ENCODE peak calls at places on chromosomes 1 and 21, in four cellular contexts. X is OCI-LY7, J is PC-9, Z is A549. B is an unnamed sample.

GRCh38 chr1:2210084-2210653 is 15.6 kb upstream of the FAAP20 start:
- DNase-seq in X (no peak), J (no peak), Z (no peak), B (no peak)

GRCh38 chr1:152227310-152227928 is 3.4 kb upstream of the HRNR start:
- DNase-seq in J (no peak), Z (no peak), X (no peak), B (peak)

GRCh38 chr1:248696775-248697174 is 5.8 kb downstream of the OR14I1 start:
- DNase-seq in Z (no peak), J (no peak), X (no peak), B (no peak)

GRCh38 chr1:46724991-46725735 is 6.2 kb upstream of the EFCAB14 start:
- DNase-seq in J (peak), X (peak), Z (peak), B (peak)

GRCh38 chr1:166122873-166123466 is 43.8 kb downstream of the FAM78B start:
- DNase-seq in J (no peak), Z (no peak), X (no peak), B (no peak)

GRCh38 chr1:190747643-190748186 is 270.1 kb upstream of the BRINP3 start:
- DNase-seq in Z (no peak), J (no peak), X (no peak), B (peak)

GRCh38 chr1:14345925-14346550 is 252.4 kb upstream of the KAZN start:
- DNase-seq in X (no peak), Z (no peak), J (no peak), B (no peak)

GRCh38 chr1:228488107-228488817 is 1.1 kb downstream of the RNF187 start:
- DNase-seq in Z (peak), J (no peak), X (peak), B (no peak)

GRCh38 chr1:156749429-156750118 is 1.9 kb downstream of the HDGF start:
- DNase-seq in J (peak), Z (no peak), X (no peak), B (no peak)

GRCh38 chr1:25880518-25880917 is 5.0 kb upstream of the PAQR7 start:
- DNase-seq in Z (no peak), X (no peak), J (no peak), B (no peak)

GRCh38 chr21:34080693-34081092 is 7.3 kb downstream of the MRPS6 start:
- DNase-seq in J (no peak), X (no peak), Z (no peak), B (no peak)

GRCh38 chr1:55209247-55209646 is 5.9 kb downstream of the USP24 start:
- DNase-seq in X (peak), Z (no peak), J (no peak), B (no peak)

GRCh38 chr21:37939251-37939650 is 23.0 kb upstream of the KCNJ6 start:
- DNase-seq in J (no peak), X (no peak), Z (no peak), B (no peak)

GRCh38 chr1:161706116-161706482 is 930 bp upstream of the FCRLA start:
- DNase-seq in X (no peak), Z (no peak), J (no peak), B (no peak)

GRCh38 chr1:53306168-53306567 is 21.7 kb downstream of the LRP8 start:
- DNase-seq in X (no peak), J (no peak), Z (no peak), B (no peak)

GRCh38 chr1:16922466-16922865 is 735 bp downstream of the CROCC start:
- DNase-seq in Z (no peak), J (no peak), X (no peak), B (no peak)

GRCh38 chr1:202807367-202807925 is 775 bp downstream of the KDM5B start:
- DNase-seq in X (no peak), J (peak), Z (peak), B (no peak)

GRCh38 chr21:25331286-25331685 is 276.0 kb downstream of the MRPL39 start:
- DNase-seq in J (no peak), Z (no peak), X (no peak), B (peak)

GRCh38 chr1:207298186-207298585 is 23.3 kb upstream of the CD55 start:
- DNase-seq in J (no peak), X (no peak), Z (no peak), B (no peak)

GRCh38 chr1:30976143-30976542 is 67.6 kb upstream of the SDC3 start:
- DNase-seq in Z (no peak), X (peak), J (no peak), B (peak)
- H3K4me3 ChIP-seq in Z (no peak), X (no peak), J (no peak), B (no peak)

GRCh38 chr1:20654104-20654690 is 7.0 kb downstream of the DDOST start:
- DNase-seq in J (no peak), X (no peak), Z (no peak), B (peak)
- TF ChIP-seq CTCF in J (no peak), X (no peak), Z (no peak), B (no peak)

GRCh38 chr1:111270781-111271463 is 19.7 kb upstream of the CHIA start:
- DNase-seq in Z (no peak), J (no peak), X (no peak), B (no peak)
- H3K4me3 ChIP-seq in Z (no peak), J (no peak), X (no peak), B (no peak)

DNA sequence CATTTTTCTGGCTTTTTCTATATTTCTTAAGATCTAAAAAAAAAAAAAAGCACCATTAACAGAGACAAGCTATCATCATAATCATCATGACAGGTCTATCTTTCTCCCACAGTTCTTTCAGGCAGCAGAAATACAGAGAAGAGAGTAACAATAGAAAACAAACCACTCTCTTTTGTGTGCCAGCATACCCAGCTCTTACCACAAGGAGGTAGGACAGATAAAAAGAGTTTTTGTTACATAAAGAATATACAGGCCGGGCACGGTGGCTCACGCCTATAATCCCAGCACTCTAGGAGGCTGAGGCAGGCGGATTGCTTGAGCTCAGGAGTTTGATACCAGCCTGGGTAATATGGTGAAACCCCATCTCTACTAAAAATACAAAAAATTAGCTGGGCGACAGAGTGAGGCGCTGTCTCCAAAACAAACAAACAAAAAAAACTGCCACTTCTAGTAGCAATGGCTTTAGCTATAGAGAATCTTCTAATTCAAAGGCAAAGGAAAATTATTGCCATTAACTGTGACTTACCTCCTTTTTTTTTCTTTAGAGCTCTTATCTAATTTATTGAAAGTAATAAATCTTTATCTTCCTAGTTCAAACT is 39.7 kb downstream of the ANKRD13C start:
- DNase-seq in Z (no peak), J (no peak), X (no peak), B (no peak)
- TF ChIP-seq CTCF in Z (no peak), J (no peak), X (no peak), B (no peak)

B was measured in fibroblast of pulmonary artery.